ENCODE peak calls at places on chromosomes 5 and 9, in five cellular contexts. H, Z, P, N and L are unnamed samples.
A peak's percentile ranks its signal among the peaks of the same experiment; 100 is the strongest.

GRCh38 chr9:134782921-134783698 is 97.5 kb upstream of the FCN2 start:
- DNase-seq in H (no peak), Z (no peak), P (no peak), N (no peak), L (no peak)

GRCh38 chr5:10524376-10525123 is 39.3 kb upstream of the ANKRD33B start:
- DNase-seq in H (no peak), Z (no peak), P (no peak), N (no peak), L (no peak)

GRCh38 chr5:36659406-36659805 is 53.0 kb downstream of the SLC1A3 start:
- DNase-seq in H (no peak), Z (no peak), P (no peak), N (no peak), L (no peak)

GRCh38 chr5:73238873-73239272 is 65.9 kb downstream of the TMEM174 start:
- DNase-seq in H (no peak), Z (no peak), P (no peak), N (no peak), L (no peak)

GRCh38 chr5:89090021-89090420 is 207.0 kb upstream of the MEF2C start:
- DNase-seq in H (no peak), Z (no peak), P (no peak), N (no peak), L (no peak)

GRCh38 chr9:18474778-18475177 is 825 bp downstream of the ADAMTSL1 start:
- DNase-seq in H (no peak), Z (no peak), P (no peak), N (no peak), L (no peak)

GRCh38 chr5:133853972-133854371 is 114.5 kb downstream of the C5orf15 start:
- DNase-seq in H (no peak), Z (no peak), P (no peak), N (no peak), L (no peak)

GRCh38 chr9:132024589-132024988 is 55.1 kb downstream of the MED27 start:
- DNase-seq in H (no peak), Z (no peak), P (no peak), N (no peak), L (no peak)

GRCh38 chr9:34253460-34253837 is 74.6 kb downstream of the UBAP1 start:
- DNase-seq in H (no peak), Z (no peak), P (no peak), N (no peak), L (no peak)

GRCh38 chr5:131068893-131069643 is 96.0 kb downstream of the HINT1 start:
- DNase-seq in H (no peak), Z (peak; percentile 45), P (no peak), N (no peak), L (no peak)

GRCh38 chr9:87494970-87495471 is 2.6 kb upstream of the DAPK1 start:
- DNase-seq in H (no peak), Z (no peak), P (no peak), N (no peak), L (no peak)

GRCh38 chr5:40784916-40785315 is 13.3 kb downstream of the PRKAA1 start:
- DNase-seq in H (no peak), Z (no peak), P (no peak), N (no peak), L (no peak)

GRCh38 chr9:30075451-30076199 is 2308.8 kb upstream of the ACO1 start:
- DNase-seq in H (no peak), Z (no peak), P (no peak), N (no peak), L (no peak)

GRCh38 chr9:18710089-18710488 is 236.1 kb downstream of the ADAMTSL1 start:
- DNase-seq in H (no peak), Z (no peak), P (no peak), N (no peak), L (no peak)

GRCh38 chr5:142281966-142282365 is 42.9 kb downstream of the SPRY4 start:
- DNase-seq in H (no peak), Z (no peak), P (no peak), N (no peak), L (no peak)

GRCh38 chr5:98581416-98581999 is 192.0 kb upstream of the RGMB start:
- DNase-seq in H (no peak), Z (no peak), P (no peak), N (no peak), L (no peak)

GRCh38 chr9:99365233-99365980 is 143.3 kb downstream of the SEC61B start:
- DNase-seq in H (no peak), Z (no peak), P (no peak), N (no peak), L (no peak)

GRCh38 chr5:89703799-89704198 is 705.8 kb downstream of the CETN3 start:
- DNase-seq in H (no peak), Z (no peak), P (no peak), N (no peak), L (no peak)

GRCh38 chr9:99287641-99288040 is 65.6 kb downstream of the SEC61B start:
- DNase-seq in H (no peak), Z (no peak), P (no peak), N (no peak), L (no peak)

GRCh38 chr5:151449288-151449687 is 1.9 kb downstream of the SLC36A1 start:
- DNase-seq in H (no peak), Z (no peak), P (no peak), N (no peak), L (no peak)

GRCh38 chr9:137878146-137878941 is 762 bp downstream of the CACNA1B start:
- DNase-seq in H (peak; percentile 90), Z (no peak), P (no peak), N (peak; percentile 24), L (no peak)

GRCh38 chr9:87551692-87552303 is 54.1 kb downstream of the DAPK1 start:
- DNase-seq in H (no peak), Z (no peak), P (no peak), N (no peak), L (no peak)

GRCh38 chr5:7394889-7395431 is 978 bp upstream of the ADCY2 start:
- DNase-seq in H (peak; percentile 27), Z (no peak), P (no peak), N (no peak), L (no peak)

GRCh38 chr9:131423171-131423581 is 29.3 kb downstream of the PRRC2B start:
- DNase-seq in H (no peak), Z (peak; percentile 15), P (no peak), N (no peak), L (no peak)